ENCODE peak calls at places on chromosomes 5 and 9, in eight cellular contexts. M, F, D, L, V, A, B and S are unnamed samples.

GRCh38 chr5:132093310-132093709 is 19.7 kb downstream of the CSF2 start:
- DNase-seq in M (no peak), F (no peak), D (no peak), L (no peak), V (no peak), A (no peak), B (no peak), S (no peak)

GRCh38 chr9:121598167-121599000 is 53.0 kb upstream of the DAB2IP start:
- DNase-seq in M (peak), F (no peak), D (no peak), L (peak), V (no peak), A (no peak), B (no peak), S (peak)

GRCh38 chr5:140632366-140633080 is 452 bp downstream of the CD14 start:
- DNase-seq in M (peak), F (peak), D (peak), L (no peak), V (peak), A (no peak), B (peak), S (peak)

GRCh38 chr5:132257131-132258101 is at the start of gene PDLIM4:
- DNase-seq in M (peak), F (no peak), D (no peak), L (peak), V (no peak), A (no peak), B (no peak), S (peak)

GRCh38 chr9:96304230-96304629 is 2.3 kb upstream of the HSD17B3 start:
- DNase-seq in M (no peak), F (no peak), D (no peak), L (no peak), V (no peak), A (no peak), B (no peak), S (no peak)

GRCh38 chr9:114869845-114870244 is 60.5 kb downstream of the TNFSF8 start:
- DNase-seq in M (no peak), F (peak), D (no peak), L (peak), V (no peak), A (no peak), B (peak), S (no peak)

GRCh38 chr9:27528278-27528885 is 1.2 kb downstream of the MOB3B start:
- DNase-seq in M (peak), F (peak), D (peak), L (peak), V (no peak), A (peak), B (peak), S (peak)

GRCh38 chr5:59317772-59318205 is 575.7 kb downstream of the PDE4D start:
- DNase-seq in M (no peak), F (no peak), D (no peak), L (no peak), V (no peak), A (no peak), B (no peak), S (no peak)

GRCh38 chr9:130537346-130538050 is 41.9 kb upstream of the FUBP3 start:
- DNase-seq in M (no peak), F (no peak), D (no peak), L (no peak), V (peak), A (peak), B (no peak), S (peak)

GRCh38 chr9:21031091-21031817 is at the start of gene HACD4:
- DNase-seq in M (peak), F (peak), D (peak), L (peak), V (peak), A (peak), B (peak), S (peak)

GRCh38 chr5:23208959-23209431 is 298.4 kb upstream of the PRDM9 start:
- DNase-seq in M (no peak), F (no peak), D (no peak), L (peak), V (peak), A (peak), B (peak), S (no peak)

GRCh38 chr9:133632806-133633680 is 3.1 kb upstream of the DBH start:
- DNase-seq in M (no peak), F (no peak), D (no peak), L (no peak), V (no peak), A (no peak), B (no peak), S (no peak)